ENCODE peak calls at places on chromosomes 5 and 9, in six cellular contexts. U, I, O, E, V and L are unnamed samples.

GRCh38 chr9:99299214-99300102 is 77.4 kb downstream of the SEC61B start:
- DNase-seq in E (no peak), V (no peak), U (peak; percentile 68), O (no peak), I (peak; percentile 7), L (no peak)

GRCh38 chr5:39405489-39405888 is 19.3 kb downstream of the DAB2 start:
- DNase-seq in O (no peak), E (no peak), U (no peak), V (no peak), I (no peak), L (no peak)

GRCh38 chr9:83219924-83220438 is 157.0 kb upstream of the RASEF start:
- DNase-seq in V (no peak), O (no peak), E (no peak), U (no peak), I (no peak), L (peak; percentile 26)

GRCh38 chr5:74099538-74099937 is 473.5 kb downstream of the ARHGEF28 start:
- DNase-seq in V (no peak), I (no peak), O (no peak), U (no peak), E (no peak), L (no peak)

GRCh38 chr5:119316116-119316515 is 39.7 kb upstream of the TNFAIP8 start:
- DNase-seq in V (no peak), I (no peak), O (no peak), U (no peak), E (no peak), L (no peak)

GRCh38 chr9:35813434-35814105 is 1.3 kb downstream of the HINT2 start:
- DNase-seq in I (peak; percentile 73), V (peak; percentile 61), E (peak; percentile 42), U (peak; percentile 39), O (no peak), L (peak; percentile 85)

GRCh38 chr9:130418776-130419175 is 26.0 kb upstream of the ASS1 start:
- DNase-seq in O (no peak), V (no peak), I (no peak), U (no peak), E (no peak), L (no peak)

GRCh38 chr5:133370281-133370890 is 242.0 kb downstream of the FSTL4 start:
- DNase-seq in V (no peak), I (no peak), E (no peak), O (no peak), U (no peak), L (no peak)

GRCh38 chr5:134069553-134069952 is 44.9 kb upstream of the TCF7 start:
- DNase-seq in U (no peak), V (no peak), E (no peak), O (no peak), I (no peak), L (no peak)

GRCh38 chr9:7561527-7561926 is 238.1 kb downstream of the DMAC1 start:
- DNase-seq in U (no peak), I (no peak), V (no peak), O (no peak), E (no peak), L (no peak)

GRCh38 chr9:94887721-94888120 is 161.2 kb downstream of the AOPEP start:
- DNase-seq in O (no peak), E (no peak), V (no peak), U (no peak), I (no peak), L (no peak)

GRCh38 chr5:79171846-79172245 is 60.2 kb downstream of the BHMT start:
- DNase-seq in O (no peak), I (no peak), V (no peak), E (no peak), U (no peak), L (no peak)

GRCh38 chr5:179829732-179830435 is 9.2 kb downstream of the SQSTM1 start:
- DNase-seq in E (no peak), I (no peak), U (no peak), V (no peak), O (no peak), L (no peak)

GRCh38 chr5:14594378-14595074 is 12.9 kb downstream of the OTULINL start:
- DNase-seq in E (no peak), V (no peak), U (peak; percentile 33), O (no peak), I (no peak), L (no peak)

GRCh38 chr9:20319641-20320337 is 302.5 kb downstream of the MLLT3 start:
- DNase-seq in V (no peak), I (no peak), O (no peak), U (no peak), E (peak; percentile 8), L (no peak)

GRCh38 chr5:31664566-31664965 is 25.6 kb downstream of the PDZD2 start:
- DNase-seq in I (peak; percentile 55), V (peak; percentile 73), E (peak; percentile 56), U (peak; percentile 27), O (no peak), L (peak; percentile 86)

GRCh38 chr5:118956727-118957126 is 31.6 kb downstream of the DTWD2 start:
- DNase-seq in V (peak; percentile 11), I (no peak), O (no peak), U (peak; percentile 34), E (no peak), L (peak; percentile 49)

GRCh38 chr9:114061292-114061691 is 16.8 kb downstream of the AMBP start:
- DNase-seq in O (no peak), U (no peak), E (no peak), V (no peak), I (no peak), L (no peak)

GRCh38 chr9:6226696-6227095 is 11.1 kb downstream of the IL33 start:
- DNase-seq in V (no peak), E (no peak), I (no peak), O (no peak), U (no peak), L (peak; percentile 42)

GRCh38 chr9:135702002-135702721 is at the start of gene KCNT1:
- DNase-seq in U (peak; percentile 99), E (no peak), I (no peak), V (peak; percentile 71), O (no peak), L (peak; percentile 71)

GRCh38 chr5:134086215-134086942 is 28.1 kb upstream of the TCF7 start:
- DNase-seq in V (no peak), U (no peak), I (no peak), E (no peak), O (no peak), L (no peak)

GRCh38 chr9:31582071-31582470 is 802.4 kb upstream of the ACO1 start:
- DNase-seq in O (no peak), E (no peak), U (no peak), V (no peak), I (no peak), L (no peak)

GRCh38 chr5:42806004-42806700 is 5.5 kb downstream of the SELENOP start:
- DNase-seq in E (no peak), V (no peak), I (no peak), O (no peak), U (no peak), L (no peak)
- H2AFZ ChIP-seq in E (no peak overlapping the region), V (no peak overlapping the region), I (no peak overlapping the region), O (no peak overlapping the region), U (no peak overlapping the region), L (no peak overlapping the region)

DNA sequence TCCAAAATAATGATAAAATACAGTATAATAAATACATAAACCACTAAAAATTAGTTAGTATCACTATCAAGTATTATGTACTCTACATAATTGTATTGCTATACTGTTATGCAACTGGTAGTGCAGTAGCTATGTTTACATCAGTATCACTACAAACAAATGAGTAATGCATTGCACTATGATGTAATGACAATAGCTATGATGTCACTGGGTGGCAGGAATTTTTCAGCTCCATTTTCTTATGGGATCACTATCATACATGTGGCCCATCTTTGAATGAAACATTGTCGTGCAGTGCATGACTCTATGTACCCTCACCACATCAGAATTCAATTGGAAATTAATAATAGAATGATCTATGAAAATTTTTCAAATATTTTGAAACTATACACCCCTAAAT is 201.3 kb downstream of the MPDZ start:
- DNase-seq in U (no peak), E (no peak), V (no peak), I (no peak), O (no peak), L (no peak)
- TF ChIP-seq REST in U (no peak), E (no peak), V (no peak), I (no peak), O (no peak), L (no peak)

GRCh38 chr5:219492-219891 is 1.4 kb downstream of the SDHA start:
- DNase-seq in V (peak; percentile 32), O (no peak), I (no peak), U (no peak), E (no peak), L (no peak)

GRCh38 chr5:218457-219289 is 553 bp downstream of the SDHA start:
- DNase-seq in I (peak; percentile 24), O (no peak), E (no peak), U (peak; percentile 54), V (peak; percentile 63), L (peak; percentile 62)

GRCh38 chr5:220008-220407 is 1.9 kb downstream of the SDHA start:
- DNase-seq in U (no peak), E (no peak), I (no peak), V (no peak), O (no peak), L (no peak)

GRCh38 chr5:213803-214395 is 4.1 kb downstream of the CCDC127 start:
- DNase-seq in I (no peak), V (no peak), E (no peak), O (no peak), U (no peak), L (no peak)

DNA sequence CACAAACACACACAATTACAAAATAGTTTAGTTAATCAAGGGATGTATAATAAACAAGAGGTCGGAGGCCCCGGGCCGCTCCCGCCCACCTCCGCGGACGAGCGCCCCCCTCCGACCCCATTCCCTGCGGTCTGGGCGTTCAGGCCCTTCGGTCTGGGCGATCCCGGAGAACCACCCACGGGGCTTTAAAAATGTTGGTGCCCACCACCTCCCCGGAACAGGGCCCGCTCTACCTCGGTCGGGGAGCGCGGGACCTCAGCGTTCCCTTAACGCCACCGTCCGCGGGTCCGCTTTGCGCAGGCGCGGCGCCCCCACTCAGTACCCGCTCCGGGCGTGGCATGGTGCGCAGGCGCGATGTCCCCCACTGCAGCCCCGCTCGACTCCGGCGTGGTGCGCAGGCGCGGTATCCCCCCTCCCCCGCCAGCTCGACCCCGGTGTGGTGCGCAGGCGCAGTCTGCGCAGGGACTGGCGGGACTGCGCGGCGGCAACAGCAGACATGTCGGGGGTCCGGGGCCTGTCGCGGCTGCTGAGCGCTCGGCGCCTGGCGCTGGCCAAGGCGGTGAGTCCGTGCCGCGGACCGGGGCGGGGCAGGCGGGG is at the start of the genes CCDC127 and SDHA:
- DNase-seq in I (peak; percentile 87), V (peak; percentile 98), U (peak; percentile 100), E (peak; percentile 75), O (peak; percentile 86), L (peak; percentile 94)
- H2AFZ ChIP-seq in I (no peak within 1 kb of the TSS), V (peak within 1 kb of the TSS; percentile 95), U (peak within 1 kb of the TSS; percentile 82), E (no peak within 1 kb of the TSS), O (peak within 1 kb of the TSS; percentile 92), L (peak within 1 kb of the TSS; percentile 80)

GRCh38 chr9:120724757-120725156 is 10.5 kb upstream of the MEGF9 start:
- DNase-seq in I (no peak), O (no peak), U (no peak), V (no peak), E (no peak), L (no peak)

GRCh38 chr9:120718328-120718727 is 4.1 kb upstream of the MEGF9 start:
- DNase-seq in E (no peak), U (no peak), V (no peak), I (no peak), O (no peak), L (no peak)

GRCh38 chr9:120720404-120720803 is 6.1 kb upstream of the MEGF9 start:
- DNase-seq in E (no peak), U (no peak), O (no peak), V (no peak), I (no peak), L (no peak)

GRCh38 chr9:120726484-120726883 is 12.2 kb upstream of the MEGF9 start:
- DNase-seq in V (no peak), I (no peak), U (no peak), O (no peak), E (no peak), L (no peak)

GRCh38 chr9:120723547-120723946 is 9.3 kb upstream of the MEGF9 start:
- DNase-seq in U (no peak), V (no peak), O (no peak), E (no peak), I (no peak), L (no peak)
- TF ChIP-seq REST in U (no peak), V (no peak), O (no peak), E (no peak), I (no peak), L (no peak)